ENCODE peak calls at places on chromosomes 7 and 10, in five cellular contexts. U, G, B, K and Y are unnamed samples.

GRCh38 chr7:149440222-149440621 is 20.6 kb downstream of the ZNF777 start:
- DNase-seq in U (no peak), G (no peak), B (no peak), K (no peak), Y (no peak)

GRCh38 chr10:79318369-79318768 is 28.9 kb upstream of the PPIF start:
- DNase-seq in U (no peak), G (no peak), B (no peak), K (no peak), Y (no peak)

GRCh38 chr10:121288011-121288410 is 310.2 kb downstream of the FGFR2 start:
- DNase-seq in U (no peak), G (no peak), B (no peak), K (no peak), Y (no peak)

GRCh38 chr10:130652964-130653578 is 516.9 kb downstream of the GLRX3 start:
- DNase-seq in U (no peak), G (no peak), B (no peak), K (no peak), Y (no peak)

GRCh38 chr7:65438593-65438992 is 64.9 kb downstream of the ZNF92 start:
- DNase-seq in U (no peak), G (no peak), B (no peak), K (peak), Y (peak)

GRCh38 chr7:114931656-114932011 is 9.7 kb downstream of the MDFIC start:
- DNase-seq in U (no peak), G (no peak), B (no peak), K (no peak), Y (no peak)

GRCh38 chr7:30469303-30469702 is 9.3 kb downstream of the NOD1 start:
- DNase-seq in U (peak), G (peak), B (no peak), K (peak), Y (peak)

GRCh38 chr10:61942997-61943457 is 41.5 kb downstream of the ARID5B start:
- DNase-seq in U (no peak), G (no peak), B (no peak), K (peak), Y (no peak)

GRCh38 chr7:63040336-63040735 is 958.3 kb upstream of the ZNF722 start:
- DNase-seq in U (no peak), G (no peak), B (no peak), K (no peak), Y (no peak)

GRCh38 chr10:4151466-4151865 is 366.5 kb upstream of the KLF6 start:
- DNase-seq in U (peak), G (peak), B (no peak), K (no peak), Y (peak)

GRCh38 chr10:68897336-68897741 is 3.8 kb upstream of the DDX50 start:
- DNase-seq in U (peak), G (peak), B (peak), K (peak), Y (peak)

GRCh38 chr7:66076459-66077329 is 1.1 kb downstream of the ASL start:
- DNase-seq in U (no peak), G (no peak), B (peak), K (no peak), Y (peak)

GRCh38 chr10:34171957-34172527 is 643.1 kb downstream of the PARD3 start:
- DNase-seq in U (no peak), G (no peak), B (no peak), K (peak), Y (no peak)

GRCh38 chr7:135100856-135101255 is 47.0 kb upstream of the TMEM140 start:
- DNase-seq in U (no peak), G (no peak), B (no peak), K (peak), Y (no peak)

GRCh38 chr10:11170993-11171416 is 153.3 kb downstream of the CELF2 start:
- DNase-seq in U (no peak), G (no peak), B (peak), K (no peak), Y (no peak)

GRCh38 chr7:112462236-112462635 is 12.0 kb downstream of the IFRD1 start:
- DNase-seq in U (no peak), G (no peak), B (no peak), K (peak), Y (peak)

GRCh38 chr7:74026406-74027123 is 1.4 kb upstream of the ELN start:
- DNase-seq in U (peak), G (peak), B (peak), K (peak), Y (peak)

GRCh38 chr7:50730459-50731400 is 52.0 kb downstream of the GRB10 start:
- DNase-seq in U (peak), G (no peak), B (no peak), K (peak), Y (no peak)

GRCh38 chr7:40935435-40935834 is 767.5 kb downstream of the INHBA start:
- DNase-seq in U (no peak), G (no peak), B (no peak), K (no peak), Y (no peak)
- H3K4me2 ChIP-seq in U (no peak), G (no peak), B (no peak), K (no peak), Y (no peak)

DNA sequence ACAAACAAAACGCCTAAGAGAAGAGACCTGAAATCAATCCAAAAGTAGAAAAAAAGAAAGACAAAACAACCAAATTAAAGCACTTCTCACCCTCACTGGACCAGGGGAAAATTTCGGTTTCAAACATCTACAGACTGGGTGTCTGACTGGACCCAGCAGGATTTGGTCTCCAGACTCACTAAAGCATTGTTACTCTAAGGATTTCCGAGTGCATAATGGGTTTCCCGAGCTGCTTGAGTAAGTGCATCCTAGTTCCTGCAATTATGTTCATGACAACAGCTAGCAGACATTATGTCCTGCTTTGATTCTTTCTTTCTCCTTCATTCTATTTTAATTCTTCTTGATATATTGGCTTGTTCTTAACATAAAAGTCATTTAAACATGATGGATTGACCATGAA is 51.8 kb upstream of the FAM3C start:
- DNase-seq in U (peak), G (no peak), B (no peak), K (no peak), Y (no peak)
- H2AFZ ChIP-seq in U (no peak), G (peak), B (no peak), K (peak), Y (no peak)

GRCh38 chr7:48472640-48473039 is 301.4 kb downstream of the ABCA13 start:
- DNase-seq in U (no peak), G (no peak), B (no peak), K (no peak), Y (no peak)

GRCh38 chr7:48471206-48471605 is 299.9 kb downstream of the ABCA13 start:
- DNase-seq in U (peak), G (no peak), B (no peak), K (no peak), Y (no peak)
- TF ChIP-seq EZH2phosphoT487 in U (no peak), G (no peak), B (no peak), K (no peak), Y (no peak)

GRCh38 chr10:101880190-101880573 is 36.6 kb upstream of the KCNIP2 start:
- DNase-seq in U (no peak), G (no peak), B (no peak), K (peak), Y (no peak)

GRCh38 chr10:101875068-101875688 is 31.6 kb upstream of the KCNIP2 start:
- DNase-seq in U (no peak), G (no peak), B (no peak), K (no peak), Y (no peak)

GRCh38 chr10:101878869-101879268 is 35.3 kb upstream of the KCNIP2 start:
- DNase-seq in U (peak), G (no peak), B (no peak), K (no peak), Y (no peak)

GRCh38 chr10:101881036-101881774 is 37.6 kb upstream of the KCNIP2 start:
- DNase-seq in U (no peak), G (no peak), B (no peak), K (no peak), Y (no peak)

DNA sequence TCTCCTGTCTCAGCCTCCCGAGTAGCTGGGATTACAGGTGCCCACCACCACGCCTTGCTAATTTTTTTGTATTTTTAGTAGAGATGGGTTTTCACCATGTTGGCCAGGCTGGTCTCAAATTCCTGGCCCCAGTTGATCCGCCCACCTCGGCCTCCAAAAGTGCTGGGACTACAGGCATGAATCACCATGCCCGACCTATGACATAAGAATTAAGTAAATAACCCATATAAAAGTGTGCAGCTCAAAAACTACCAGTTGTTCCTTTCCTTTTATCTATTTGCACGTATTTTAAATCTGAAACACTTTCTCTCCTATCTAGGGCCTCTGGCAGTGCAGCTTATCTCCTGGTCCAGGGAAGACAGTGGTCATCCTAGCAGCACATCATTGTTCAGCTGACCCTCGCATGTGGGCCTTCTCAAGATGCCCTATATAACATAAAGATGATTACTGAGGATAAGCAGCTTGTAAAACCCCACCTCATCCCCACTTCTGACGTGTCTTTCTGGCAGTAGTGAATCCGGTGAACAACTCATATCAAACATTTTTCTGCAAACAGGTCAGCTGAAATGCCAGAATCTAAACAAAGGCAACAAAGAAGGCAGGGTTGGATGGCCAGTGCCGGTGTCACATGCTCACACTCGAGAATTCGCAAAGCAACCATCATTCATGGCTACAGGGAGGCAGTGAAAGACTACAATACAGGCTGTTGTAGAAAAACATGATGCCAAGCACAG is 36.0 kb upstream of the KCNIP2 start:
- DNase-seq in U (no peak), G (no peak), B (no peak), K (peak), Y (no peak)
- H3K4me2 ChIP-seq in U (no peak), G (no peak), B (no peak), K (peak), Y (no peak)

GRCh38 chr10:5576780-5577472 is 52.2 kb downstream of the CALML3 start:
- DNase-seq in U (no peak), G (no peak), B (no peak), K (peak), Y (no peak)

GRCh38 chr10:5575144-5575481 is 50.4 kb downstream of the CALML3 start:
- DNase-seq in U (no peak), G (no peak), B (no peak), K (no peak), Y (no peak)

GRCh38 chr10:5575482-5576153 is 50.9 kb downstream of the CALML3 start:
- DNase-seq in U (no peak), G (no peak), B (peak), K (peak), Y (peak)

GRCh38 chr10:5574642-5575131 is 49.9 kb downstream of the CALML3 start:
- DNase-seq in U (no peak), G (no peak), B (no peak), K (no peak), Y (peak)

DNA sequence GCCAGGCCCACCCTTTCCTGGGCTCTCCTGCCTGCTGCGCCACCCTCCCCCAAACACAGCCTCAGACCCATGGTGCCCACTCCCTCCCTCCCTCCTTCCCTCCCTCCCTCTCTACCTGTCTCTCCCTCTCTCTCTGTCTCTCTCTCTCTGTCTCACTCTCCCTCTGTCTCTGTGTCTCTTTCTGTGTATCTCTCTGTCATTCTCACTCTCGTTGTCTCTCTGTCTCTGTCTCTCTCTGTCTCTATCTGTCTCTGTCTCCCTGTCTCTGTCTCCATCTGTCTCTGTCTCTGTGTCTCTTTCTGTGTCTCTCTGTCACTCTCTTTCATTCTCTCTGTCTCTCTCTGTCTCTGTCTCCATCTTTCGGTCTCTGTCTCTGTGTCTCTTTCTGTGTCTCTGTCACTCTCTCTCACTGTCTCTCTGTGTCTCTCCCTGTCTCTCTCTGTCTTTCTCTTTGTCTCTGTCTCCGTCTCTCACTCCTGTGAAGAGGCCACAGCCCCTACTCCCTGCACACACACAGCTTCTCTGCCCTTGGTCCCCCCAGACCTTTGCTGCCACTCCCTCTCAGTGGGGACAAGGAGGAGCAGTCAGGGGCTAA is 51.5 kb downstream of the CALML3 start:
- DNase-seq in U (no peak), G (no peak), B (no peak), K (no peak), Y (no peak)
- H2AFZ ChIP-seq in U (no peak), G (no peak), B (no peak), K (peak), Y (no peak)

DNA sequence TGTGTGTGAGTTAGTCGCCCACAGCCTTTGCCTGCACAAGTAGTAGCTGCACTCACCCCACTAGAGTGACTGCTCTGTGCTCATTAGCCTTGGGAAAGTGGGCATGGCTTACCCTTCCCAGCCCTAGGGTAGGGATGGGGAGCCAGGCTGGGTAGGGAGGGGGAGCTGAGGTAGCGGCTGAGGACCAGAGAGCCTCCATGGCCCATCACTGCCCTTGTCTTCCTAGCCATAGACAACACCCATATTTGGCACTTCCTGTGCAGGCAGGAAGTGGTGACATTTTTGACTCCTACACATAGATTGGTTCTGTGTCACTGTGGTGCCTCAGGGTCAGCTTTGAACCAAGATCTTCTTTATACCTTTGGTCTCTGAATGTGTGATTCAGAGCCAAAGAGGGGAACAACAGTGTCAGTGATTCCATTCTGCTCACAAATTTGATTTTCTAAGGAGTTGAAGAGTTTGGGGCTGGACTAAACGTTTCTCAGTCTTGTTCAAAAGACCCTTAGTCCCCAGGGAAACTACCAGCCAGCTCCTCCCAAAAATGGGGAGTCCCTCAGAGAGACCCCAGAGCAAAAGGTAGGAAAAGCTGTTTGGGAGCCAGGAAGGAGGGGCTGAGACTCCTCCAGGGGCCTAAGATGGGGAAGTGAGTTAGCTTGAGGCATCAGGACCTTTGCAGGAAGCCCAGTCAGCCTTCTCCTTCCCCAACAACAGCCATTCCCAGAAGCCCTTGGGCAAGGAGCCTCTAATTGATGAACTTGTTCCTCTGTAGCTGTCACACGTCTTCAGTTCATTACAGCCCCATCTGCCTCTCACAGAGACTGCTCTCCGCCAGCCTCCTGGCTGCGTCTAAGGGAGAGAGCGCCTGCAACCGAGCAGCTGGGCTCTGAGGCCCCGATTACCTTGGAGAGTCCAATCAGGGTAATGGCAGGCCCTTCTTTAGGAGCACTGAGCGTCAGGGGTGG is 135.0 kb downstream of the CDH23 start:
- DNase-seq in U (peak), G (no peak), B (peak), K (peak), Y (no peak)
- TF ChIP-seq EZH2phosphoT487 in U (no peak), G (no peak), B (no peak), K (no peak), Y (no peak)